ENCODE peak calls at places on chromosomes 12 and 14, in four cellular contexts. One of them, this sample, is unnamed.

GRCh38 chr12:113195598-113195997 is 10.1 kb downstream of the RITA1 start:
- DNase-seq in IMR-90: no peak
- DNase-seq in K562: no peak
- DNase-seq in GM12878: no peak
- DNase-seq in this sample: no peak

GRCh38 chr12:45409966-45410365 is 194.1 kb downstream of the ANO6 start:
- DNase-seq in K562: no peak
- DNase-seq in IMR-90: peak
- DNase-seq in GM12878: no peak
- DNase-seq in this sample: no peak

GRCh38 chr12:58897969-58898368 is 22.3 kb downstream of the LRIG3 start:
- DNase-seq in IMR-90: no peak
- DNase-seq in GM12878: no peak
- DNase-seq in K562: no peak
- DNase-seq in this sample: no peak

GRCh38 chr12:114400925-114401324 is 5.0 kb downstream of the TBX5 start:
- DNase-seq in IMR-90: peak
- DNase-seq in K562: no peak
- DNase-seq in GM12878: no peak
- DNase-seq in this sample: no peak

GRCh38 chr14:105192866-105193731 is 12.0 kb upstream of the NUDT14 start:
- DNase-seq in K562: no peak
- DNase-seq in GM12878: no peak
- DNase-seq in IMR-90: peak
- DNase-seq in this sample: peak

GRCh38 chr14:104253223-104253822 is 114.9 kb downstream of the KIF26A start:
- DNase-seq in IMR-90: no peak
- DNase-seq in K562: no peak
- DNase-seq in GM12878: no peak
- DNase-seq in this sample: no peak

GRCh38 chr12:88325076-88325827 is 183.1 kb downstream of the TMTC3 start:
- DNase-seq in IMR-90: peak
- DNase-seq in GM12878: no peak
- DNase-seq in K562: no peak
- DNase-seq in this sample: peak

GRCh38 chr14:20494935-20495766 is 10.2 kb upstream of the RNASE10 start:
- DNase-seq in IMR-90: peak
- DNase-seq in K562: no peak
- DNase-seq in GM12878: no peak
- DNase-seq in this sample: peak

GRCh38 chr14:20989464-20989786 is 355 bp upstream of the METTL17 start:
- DNase-seq in IMR-90: no peak
- DNase-seq in GM12878: no peak
- DNase-seq in K562: no peak
- DNase-seq in this sample: no peak

GRCh38 chr14:74271365-74271764 is 31.4 kb downstream of the ABCD4 start:
- DNase-seq in K562: no peak
- DNase-seq in IMR-90: no peak
- DNase-seq in GM12878: no peak
- DNase-seq in this sample: no peak

GRCh38 chr12:69105101-69105613 is 134.2 kb upstream of the CPSF6 start:
- DNase-seq in GM12878: no peak
- DNase-seq in K562: no peak
- DNase-seq in IMR-90: no peak
- DNase-seq in this sample: no peak

GRCh38 chr12:53968214-53969127 is 4.5 kb upstream of the HOXC11 start:
- DNase-seq in IMR-90: no peak
- DNase-seq in GM12878: no peak
- DNase-seq in K562: no peak
- DNase-seq in this sample: no peak

GRCh38 chr12:65313704-65314317 is 35.3 kb downstream of the MSRB3 start:
- DNase-seq in K562: no peak
- DNase-seq in GM12878: no peak
- DNase-seq in IMR-90: peak
- DNase-seq in this sample: peak

GRCh38 chr12:93115646-93116045 is 186.6 kb upstream of the EEA1 start:
- DNase-seq in GM12878: no peak
- DNase-seq in IMR-90: peak
- DNase-seq in K562: no peak
- DNase-seq in this sample: peak

GRCh38 chr14:96554315-96554910 is 52.2 kb downstream of the PAPOLA start:
- DNase-seq in K562: no peak
- DNase-seq in IMR-90: no peak
- DNase-seq in GM12878: no peak
- DNase-seq in this sample: no peak

GRCh38 chr12:124770725-124771124 is 92.9 kb downstream of the SCARB1 start:
- DNase-seq in GM12878: no peak
- DNase-seq in K562: no peak
- DNase-seq in IMR-90: no peak
- DNase-seq in this sample: no peak

GRCh38 chr14:93953263-93953662 is 23.1 kb downstream of the ASB2 start:
- DNase-seq in GM12878: no peak
- DNase-seq in IMR-90: no peak
- DNase-seq in K562: no peak
- DNase-seq in this sample: no peak

GRCh38 chr12:19139795-19140194 is 10.3 kb downstream of the PLEKHA5 start:
- DNase-seq in GM12878: no peak
- DNase-seq in IMR-90: no peak
- DNase-seq in K562: no peak
- DNase-seq in this sample: no peak

DNA sequence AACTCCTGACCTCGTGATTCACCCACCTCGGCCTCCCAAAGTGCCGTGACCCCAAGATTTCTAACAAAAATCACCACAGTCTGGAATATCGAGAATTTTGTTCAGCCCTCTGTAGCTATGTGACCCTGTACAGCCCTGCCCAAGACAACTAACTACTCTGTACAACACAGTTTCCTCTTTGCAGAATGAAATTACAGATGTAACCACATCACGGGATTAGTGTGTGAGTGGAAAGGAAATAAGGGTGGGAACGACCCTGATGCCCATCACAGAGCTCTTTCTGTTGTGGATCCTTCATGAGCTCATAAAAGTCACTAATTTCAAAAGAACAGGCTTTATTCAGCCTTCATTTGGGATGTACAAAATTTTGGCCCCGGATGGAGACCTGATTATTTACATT is 50.5 kb upstream of the KRR1 start:
- DNase-seq in IMR-90: no peak
- DNase-seq in K562: no peak
- DNase-seq in GM12878: no peak
- DNase-seq in this sample: no peak
- TF ChIP-seq FOS in IMR-90: no peak
- TF ChIP-seq FOS in K562: no peak
- TF ChIP-seq FOS in GM12878: no peak
- TF ChIP-seq FOS in this sample: no peak

GRCh38 chr12:116354534-116354933 is 77.0 kb upstream of the MED13L start:
- DNase-seq in K562: no peak
- DNase-seq in GM12878: no peak
- DNase-seq in IMR-90: no peak
- DNase-seq in this sample: no peak

GRCh38 chr12:116361404-116362223 is 84.1 kb upstream of the MED13L start:
- DNase-seq in GM12878: no peak
- DNase-seq in K562: no peak
- DNase-seq in IMR-90: no peak
- DNase-seq in this sample: no peak

GRCh38 chr12:116354950-116355779 is 77.7 kb upstream of the MED13L start:
- DNase-seq in GM12878: no peak
- DNase-seq in IMR-90: no peak
- DNase-seq in K562: peak
- DNase-seq in this sample: no peak

GRCh38 chr12:116360579-116361403 is 83.3 kb upstream of the MED13L start:
- DNase-seq in IMR-90: no peak
- DNase-seq in K562: peak
- DNase-seq in GM12878: no peak
- DNase-seq in this sample: no peak

GRCh38 chr12:116358850-116359761 is 81.6 kb upstream of the MED13L start:
- DNase-seq in GM12878: no peak
- DNase-seq in K562: peak
- DNase-seq in IMR-90: peak
- DNase-seq in this sample: peak
- TF ChIP-seq FOS in GM12878: no peak
- TF ChIP-seq FOS in K562: no peak
- TF ChIP-seq FOS in IMR-90: no peak
- TF ChIP-seq FOS in this sample: no peak

GRCh38 chr14:35532783-35533356 is 1.1 kb upstream of the INSM2 start:
- DNase-seq in IMR-90: no peak
- DNase-seq in K562: no peak
- DNase-seq in GM12878: no peak
- DNase-seq in this sample: peak
- TF ChIP-seq FOS in IMR-90: no peak
- TF ChIP-seq FOS in K562: no peak
- TF ChIP-seq FOS in GM12878: no peak
- TF ChIP-seq FOS in this sample: no peak

GRCh38 chr12:118922405-118922804 is 58.9 kb upstream of the SRRM4 start:
- DNase-seq in K562: no peak
- DNase-seq in IMR-90: no peak
- DNase-seq in GM12878: no peak
- DNase-seq in this sample: no peak
- TF ChIP-seq FOS in K562: no peak
- TF ChIP-seq FOS in IMR-90: no peak
- TF ChIP-seq FOS in GM12878: no peak
- TF ChIP-seq FOS in this sample: no peak

GRCh38 chr12:25557830-25558436 is 4.8 kb upstream of the LMNTD1 start:
- DNase-seq in K562: peak
- DNase-seq in GM12878: no peak
- DNase-seq in IMR-90: peak
- DNase-seq in this sample: peak
- TF ChIP-seq FOS in K562: no peak
- TF ChIP-seq FOS in GM12878: no peak
- TF ChIP-seq FOS in IMR-90: no peak
- TF ChIP-seq FOS in this sample: no peak

GRCh38 chr12:46473634-46474201 is 101.1 kb upstream of the SLC38A2 start:
- DNase-seq in GM12878: peak
- DNase-seq in IMR-90: peak
- DNase-seq in K562: peak
- DNase-seq in this sample: peak
- TF ChIP-seq FOS in GM12878: no peak
- TF ChIP-seq FOS in IMR-90: peak
- TF ChIP-seq FOS in K562: no peak
- TF ChIP-seq FOS in this sample: peak

DNA sequence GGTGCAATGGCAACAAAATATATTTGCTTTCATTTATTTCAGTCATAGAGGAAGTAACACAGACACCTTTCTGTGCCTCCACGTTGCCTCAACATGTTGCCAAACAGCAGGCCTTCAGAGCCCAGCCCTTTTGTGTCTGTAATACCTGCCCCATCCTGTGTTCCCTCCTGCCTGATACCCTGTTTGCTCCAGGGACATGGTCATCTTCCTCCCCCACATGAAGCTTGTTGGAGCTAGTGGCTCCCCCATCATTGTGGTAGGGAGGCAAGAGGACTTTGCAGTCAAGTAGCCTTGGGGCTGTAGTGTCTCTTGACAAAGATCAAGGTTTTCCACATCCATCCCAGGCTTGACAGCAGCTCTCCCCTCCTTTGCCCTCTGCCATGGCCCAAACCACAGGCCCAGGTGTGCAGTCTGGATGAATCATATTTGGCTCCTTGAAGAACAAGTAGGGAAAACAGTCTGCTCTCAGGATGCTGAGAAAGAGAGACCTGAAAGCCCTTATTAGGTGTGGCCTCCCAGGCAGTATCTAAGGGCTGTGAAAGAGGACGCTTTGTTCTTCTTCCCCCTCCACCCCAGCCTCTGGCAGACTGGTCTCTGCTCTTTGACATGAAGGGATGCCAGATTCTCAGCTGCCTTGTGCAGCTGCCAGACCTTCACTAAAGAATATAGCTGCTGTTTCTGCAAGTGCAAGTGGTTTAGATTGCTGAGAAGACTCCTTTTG is 329.0 kb downstream of the C12orf75 start:
- DNase-seq in IMR-90: no peak
- DNase-seq in GM12878: no peak
- DNase-seq in K562: no peak
- DNase-seq in this sample: peak
- TF ChIP-seq FOS in IMR-90: no peak
- TF ChIP-seq FOS in GM12878: no peak
- TF ChIP-seq FOS in K562: no peak
- TF ChIP-seq FOS in this sample: no peak